ENCODE peak calls at places on chromosome 18, in five cellular contexts. A is RWPE2; M is transverse colon; O is stimulated activated CD4-positive, alpha-beta T cell treated with anti-CD3 and anti-CD28 coated beads, Interleukin-15, amount 100 ng/mL, for 1 hour; J is memory B cell. B is an unnamed sample.

GRCh38 chr18:76398899-76399612 is 96.0 kb downstream of the ZNF516 start:
- DNase-seq in A (no peak), M (peak; percentile 81), O (peak; percentile 42), J (peak; percentile 68), B (no peak)

GRCh38 chr18:58247363-58247834 is 203.4 kb downstream of the NEDD4L start:
- DNase-seq in A (no peak), M (no peak), O (no peak), J (no peak), B (no peak)

GRCh38 chr18:7567487-7568425 is 640 bp downstream of the PTPRM start:
- DNase-seq in A (peak; percentile 52), M (peak; percentile 27), O (no peak), J (no peak), B (peak; percentile 86)

GRCh38 chr18:45569566-45569965 is 45.7 kb upstream of the SLC14A2 start:
- DNase-seq in A (no peak), M (no peak), O (no peak), J (no peak), B (no peak)

GRCh38 chr18:57218281-57218680 is 71.4 kb downstream of the BOD1L2 start:
- DNase-seq in A (no peak), M (no peak), O (no peak), J (no peak), B (no peak)

GRCh38 chr18:58975296-58975695 is 110.6 kb downstream of the ZNF532 start:
- DNase-seq in A (no peak), M (no peak), O (no peak), J (no peak), B (no peak)

GRCh38 chr18:79567481-79568147 is 112.0 kb upstream of the CTDP1 start:
- DNase-seq in A (peak; percentile 86), M (no peak), O (no peak), J (no peak), B (peak; percentile 95)

GRCh38 chr18:10289265-10289664 is 165.2 kb upstream of the APCDD1 start:
- DNase-seq in A (no peak), M (no peak), O (no peak), J (no peak), B (no peak)

GRCh38 chr18:43279015-43279758 is 1.9 kb upstream of the SYT4 start:
- DNase-seq in A (no peak), M (no peak), O (no peak), J (no peak), B (no peak)

GRCh38 chr18:36127866-36128845 is 984 bp downstream of the SLC39A6 start:
- DNase-seq in A (no peak), M (peak; percentile 15), O (no peak), J (no peak), B (no peak)

GRCh38 chr18:46672062-46672970 is 15.3 kb upstream of the LOXHD1 start:
- DNase-seq in A (no peak), M (no peak), O (no peak), J (no peak), B (no peak)

GRCh38 chr18:68467966-68468365 is 246.9 kb downstream of the TMX3 start:
- DNase-seq in A (no peak), M (no peak), O (no peak), J (no peak), B (no peak)

GRCh38 chr18:24322594-24323136 is 75.0 kb downstream of the OSBPL1A start:
- DNase-seq in A (no peak), M (no peak), O (no peak), J (no peak), B (no peak)

GRCh38 chr18:7924616-7925015 is 357.5 kb downstream of the PTPRM start:
- DNase-seq in A (no peak), M (no peak), O (no peak), J (no peak), B (no peak)

GRCh38 chr18:65897292-65897691 is 146.5 kb downstream of the CDH7 start:
- DNase-seq in A (no peak), M (no peak), O (no peak), J (no peak), B (no peak)

GRCh38 chr18:14919666-14920065 is 171.7 kb downstream of the ANKRD30B start:
- DNase-seq in A (no peak), M (peak; percentile 85), O (no peak), J (no peak), B (no peak)

GRCh38 chr18:44592639-44593038 is 88.0 kb upstream of the SETBP1 start:
- DNase-seq in A (no peak), M (no peak), O (no peak), J (no peak), B (no peak)

GRCh38 chr18:59540819-59541218 is 156.4 kb downstream of the CCBE1 start:
- DNase-seq in A (no peak), M (no peak), O (no peak), J (no peak), B (no peak)

GRCh38 chr18:26919656-26920055 is 54.1 kb upstream of the AQP4 start:
- DNase-seq in A (no peak), M (no peak), O (no peak), J (no peak), B (no peak)

GRCh38 chr18:48715651-48716354 is 177.0 kb downstream of the CTIF start:
- DNase-seq in A (no peak), M (peak; percentile 59), O (no peak), J (peak; percentile 15), B (no peak)

GRCh38 chr18:31042391-31043181 is at the start of gene DSC3:
- DNase-seq in A (peak; percentile 82), M (peak; percentile 23), O (no peak), J (no peak), B (peak; percentile 72)

GRCh38 chr18:61738488-61738887 is 154.3 kb downstream of the RNF152 start:
- DNase-seq in A (no peak), M (no peak), O (no peak), J (no peak), B (no peak)

GRCh38 chr18:63947051-63947790 is 1.9 kb upstream of the HMSD start:
- DNase-seq in A (no peak), M (no peak), O (no peak), J (no peak), B (no peak)

GRCh38 chr18:50934545-50935211 is 33.2 kb upstream of the ELAC1 start:
- DNase-seq in A (no peak), M (no peak), O (no peak), J (no peak), B (no peak)

GRCh38 chr18:3985664-3986063 is 469.4 kb downstream of the DLGAP1 start:
- DNase-seq in A (no peak), M (no peak), O (no peak), J (no peak), B (no peak)

GRCh38 chr18:49021433-49022129 is 70.8 kb upstream of the SMAD7 start:
- DNase-seq in A (peak; percentile 86), M (peak; percentile 89), O (no peak), J (no peak), B (peak; percentile 91)

GRCh38 chr18:10370716-10371115 is 83.7 kb upstream of the APCDD1 start:
- DNase-seq in A (no peak), M (no peak), O (no peak), J (no peak), B (no peak)

GRCh38 chr18:33583901-33584300 is 5.9 kb downstream of the ASXL3 start:
- DNase-seq in A (no peak), M (no peak), O (no peak), J (no peak), B (no peak)

GRCh38 chr18:9545029-9545428 is 69.3 kb downstream of the PPP4R1 start:
- DNase-seq in A (no peak), M (no peak), O (no peak), J (no peak), B (no peak)

GRCh38 chr18:42574871-42575270 is 540.6 kb downstream of the RIT2 start:
- DNase-seq in A (no peak), M (no peak), O (no peak), J (no peak), B (no peak)

GRCh38 chr18:63253428-63254372 is 65.9 kb downstream of the BCL2 start:
- DNase-seq in A (no peak), M (no peak), O (no peak), J (no peak), B (no peak)

B was measured in chondrocyte.